ENCODE peak calls at places on chromosome 9, in eight cellular contexts. E, L, U, K, G, S, N and Z are unnamed samples.

GRCh38 chr9:135326141-135326540 is 153.4 kb upstream of the PPP1R26 start:
- DNase-seq in E (no peak), L (no peak), U (no peak), K (no peak), G (no peak), S (no peak), N (no peak), Z (no peak)

GRCh38 chr9:111438576-111439235 is 45.5 kb downstream of the ECPAS start:
- DNase-seq in E (peak), L (peak), U (no peak), K (no peak), G (no peak), S (no peak), N (peak), Z (no peak)

GRCh38 chr9:90423661-90424193 is 218.9 kb downstream of the DIRAS2 start:
- DNase-seq in E (no peak), L (no peak), U (no peak), K (no peak), G (no peak), S (peak), N (no peak), Z (no peak)

GRCh38 chr9:79221084-79221483 is 350.7 kb upstream of the TLE4 start:
- DNase-seq in E (peak), L (peak), U (no peak), K (peak), G (no peak), S (peak), N (peak), Z (peak)

GRCh38 chr9:133584167-133584558 is 25.0 kb downstream of the FAM163B start:
- DNase-seq in E (no peak), L (no peak), U (no peak), K (no peak), G (no peak), S (no peak), N (no peak), Z (no peak)

GRCh38 chr9:137366891-137367381 is 56.0 kb downstream of the EXD3 start:
- DNase-seq in E (no peak), L (no peak), U (no peak), K (no peak), G (no peak), S (no peak), N (no peak), Z (no peak)

GRCh38 chr9:137740311-137740710 is 121.5 kb downstream of the EHMT1 start:
- DNase-seq in E (peak), L (peak), U (no peak), K (no peak), G (peak), S (no peak), N (peak), Z (no peak)

GRCh38 chr9:4214506-4214905 is 85.4 kb downstream of the GLIS3 start:
- DNase-seq in E (no peak), L (peak), U (no peak), K (no peak), G (no peak), S (no peak), N (peak), Z (no peak)

GRCh38 chr9:127255692-127256091 is 8.9 kb upstream of the GARNL3 start:
- DNase-seq in E (no peak), L (no peak), U (no peak), K (no peak), G (no peak), S (no peak), N (no peak), Z (no peak)

GRCh38 chr9:29555452-29555851 is 1982.2 kb upstream of the C9orf72 start:
- DNase-seq in E (no peak), L (no peak), U (no peak), K (no peak), G (no peak), S (no peak), N (no peak), Z (no peak)

GRCh38 chr9:100731038-100731556 is 153.2 kb downstream of the CAVIN4 start:
- DNase-seq in E (no peak), L (no peak), U (no peak), K (no peak), G (no peak), S (no peak), N (no peak), Z (no peak)

GRCh38 chr9:37969130-37969529 is 65.2 kb upstream of the SLC25A51 start:
- DNase-seq in E (peak), L (no peak), U (no peak), K (no peak), G (peak), S (peak), N (peak), Z (no peak)

GRCh38 chr9:136662656-136663310 is at the start of gene EGFL7:
- DNase-seq in E (no peak), L (no peak), U (peak), K (no peak), G (peak), S (no peak), N (no peak), Z (no peak)

GRCh38 chr9:135248111-135248510 is 160.6 kb downstream of the OLFM1 start:
- DNase-seq in E (no peak), L (no peak), U (no peak), K (no peak), G (no peak), S (no peak), N (no peak), Z (no peak)

GRCh38 chr9:33029106-33029788 is 4.2 kb downstream of the DNAJA1 start:
- DNase-seq in E (peak), L (peak), U (no peak), K (peak), G (no peak), S (peak), N (peak), Z (no peak)

GRCh38 chr9:88530051-88530450 is 4.9 kb upstream of the NXNL2 start:
- DNase-seq in E (peak), L (peak), U (no peak), K (no peak), G (no peak), S (peak), N (peak), Z (peak)

GRCh38 chr9:99124534-99124933 is 19.6 kb downstream of the TGFBR1 start:
- DNase-seq in E (no peak), L (no peak), U (no peak), K (no peak), G (no peak), S (no peak), N (no peak), Z (no peak)

GRCh38 chr9:100084145-100084478 is 14.7 kb downstream of the ERP44 start:
- DNase-seq in E (no peak), L (no peak), U (no peak), K (no peak), G (no peak), S (no peak), N (no peak), Z (no peak)

GRCh38 chr9:98255064-98255577 is 328 bp downstream of the TBC1D2 start:
- DNase-seq in E (peak), L (peak), U (no peak), K (no peak), G (no peak), S (peak), N (peak), Z (no peak)

GRCh38 chr9:86408121-86408520 is 53.9 kb upstream of the TUT7 start:
- DNase-seq in E (peak), L (peak), U (no peak), K (peak), G (no peak), S (no peak), N (peak), Z (no peak)

GRCh38 chr9:91541744-91542143 is 118.1 kb upstream of the NFIL3 start:
- DNase-seq in E (peak), L (peak), U (no peak), K (no peak), G (no peak), S (no peak), N (no peak), Z (no peak)

GRCh38 chr9:10488937-10489336 is 123.9 kb downstream of the PTPRD start:
- DNase-seq in E (no peak), L (no peak), U (no peak), K (no peak), G (no peak), S (no peak), N (no peak), Z (no peak)

GRCh38 chr9:101736723-101737122 is 1.7 kb downstream of the GRIN3A start:
- DNase-seq in E (no peak), L (no peak), U (no peak), K (peak), G (peak), S (no peak), N (peak), Z (no peak)

GRCh38 chr9:91681461-91682305 is 258.1 kb upstream of the NFIL3 start:
- DNase-seq in E (peak), L (peak), U (peak), K (peak), G (peak), S (peak), N (peak), Z (no peak)

GRCh38 chr9:112711050-112711689 is 6.7 kb downstream of the INIP start:
- DNase-seq in E (peak), L (peak), U (no peak), K (peak), G (no peak), S (peak), N (peak), Z (no peak)

GRCh38 chr9:125966456-125966855 is 219.3 kb downstream of the PBX3 start:
- DNase-seq in E (peak), L (no peak), U (no peak), K (no peak), G (no peak), S (no peak), N (no peak), Z (no peak)

GRCh38 chr9:127458921-127459320 is 7.6 kb downstream of the LRSAM1 start:
- DNase-seq in E (no peak), L (no peak), U (no peak), K (no peak), G (peak), S (no peak), N (no peak), Z (no peak)

GRCh38 chr9:124934290-124934689 is 6.6 kb downstream of the GOLGA1 start:
- DNase-seq in E (peak), L (peak), U (no peak), K (no peak), G (no peak), S (no peak), N (peak), Z (no peak)
- TF ChIP-seq CTCF in E (no peak), L (no peak), U (no peak), K (no peak), G (no peak), S (no peak), N (no peak), Z (no peak)

DNA sequence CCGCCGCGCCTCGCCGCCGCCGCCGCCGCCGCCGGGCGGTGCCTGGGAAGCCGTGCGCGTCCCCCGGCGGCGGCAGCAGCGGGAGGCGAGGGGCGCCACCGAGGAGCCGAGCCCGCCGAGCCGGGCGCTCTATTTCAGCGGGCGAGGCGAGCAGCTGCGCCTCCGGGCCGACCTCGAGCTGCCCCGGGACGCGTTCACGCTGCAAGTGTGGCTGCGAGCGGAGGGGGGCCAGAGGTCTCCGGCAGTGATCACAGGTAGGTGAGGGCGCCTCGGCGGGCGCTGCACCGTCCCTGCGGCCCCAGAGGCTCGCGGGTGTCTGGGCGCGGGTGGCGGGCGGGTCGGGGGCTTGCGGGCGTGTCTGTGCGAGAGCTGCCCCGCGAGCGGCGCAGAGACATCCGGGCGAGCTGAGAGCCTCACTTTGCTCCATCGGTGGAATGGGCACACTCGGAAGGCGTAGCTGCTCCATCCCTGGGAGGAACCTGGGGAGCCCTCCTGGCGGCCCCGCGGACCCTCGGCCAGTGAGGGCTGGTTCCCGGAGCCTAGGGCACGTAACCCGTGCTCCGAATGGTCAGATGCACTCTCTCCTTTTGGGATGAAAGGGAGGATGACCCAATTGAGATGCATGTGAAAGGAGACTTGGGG is 864 bp downstream of the PAPPA start:
- DNase-seq in E (no peak), L (no peak), U (no peak), K (no peak), G (peak), S (no peak), N (no peak), Z (no peak)
- H3K4me3 ChIP-seq in E (peak), L (peak), U (peak), K (peak), G (peak), S (peak), N (peak), Z (peak)

DNA sequence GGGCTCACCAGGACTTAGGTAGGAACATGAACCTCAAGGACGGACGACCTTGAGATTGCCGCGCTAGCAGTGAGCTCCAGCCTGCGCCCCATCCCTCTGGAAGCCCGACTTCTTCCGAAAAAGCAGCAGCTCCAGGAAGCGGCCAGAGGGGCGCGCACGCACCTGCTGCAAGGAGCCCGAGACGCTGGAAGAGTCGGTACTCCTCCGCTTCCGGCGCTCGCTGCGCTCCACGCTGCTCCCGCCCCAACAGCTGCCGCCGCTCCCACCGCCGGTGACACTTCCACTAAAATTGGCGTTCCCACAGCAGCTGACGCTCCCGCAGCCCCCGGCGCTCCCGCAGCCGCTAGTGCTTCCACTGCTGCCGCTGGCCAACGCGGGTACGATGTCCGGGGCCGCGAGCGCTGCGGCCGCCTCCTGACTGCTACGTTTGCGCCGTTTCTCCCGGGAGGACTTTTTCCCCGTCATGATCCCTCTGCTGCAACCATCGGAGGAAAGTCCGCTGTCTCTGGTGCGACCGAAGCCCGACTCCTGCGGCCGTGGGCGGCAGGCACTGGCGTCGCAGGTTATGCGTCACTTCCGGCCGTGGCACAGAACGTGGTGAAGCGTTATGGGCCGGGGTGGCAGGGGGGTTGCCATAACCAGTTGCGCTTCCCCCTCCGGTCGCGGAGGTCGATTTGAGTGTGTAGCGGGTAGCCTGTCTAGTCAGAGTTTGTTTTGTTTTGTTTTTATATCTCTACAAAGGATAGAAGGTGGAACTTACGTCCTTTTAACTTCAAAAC is at the start of gene CAAP1:
- DNase-seq in E (peak), L (peak), U (peak), K (peak), G (peak), S (peak), N (peak), Z (peak)
- TF ChIP-seq CTCF in E (peak), L (peak), U (peak), K (peak), G (peak), S (peak), N (peak), Z (peak)

DNA sequence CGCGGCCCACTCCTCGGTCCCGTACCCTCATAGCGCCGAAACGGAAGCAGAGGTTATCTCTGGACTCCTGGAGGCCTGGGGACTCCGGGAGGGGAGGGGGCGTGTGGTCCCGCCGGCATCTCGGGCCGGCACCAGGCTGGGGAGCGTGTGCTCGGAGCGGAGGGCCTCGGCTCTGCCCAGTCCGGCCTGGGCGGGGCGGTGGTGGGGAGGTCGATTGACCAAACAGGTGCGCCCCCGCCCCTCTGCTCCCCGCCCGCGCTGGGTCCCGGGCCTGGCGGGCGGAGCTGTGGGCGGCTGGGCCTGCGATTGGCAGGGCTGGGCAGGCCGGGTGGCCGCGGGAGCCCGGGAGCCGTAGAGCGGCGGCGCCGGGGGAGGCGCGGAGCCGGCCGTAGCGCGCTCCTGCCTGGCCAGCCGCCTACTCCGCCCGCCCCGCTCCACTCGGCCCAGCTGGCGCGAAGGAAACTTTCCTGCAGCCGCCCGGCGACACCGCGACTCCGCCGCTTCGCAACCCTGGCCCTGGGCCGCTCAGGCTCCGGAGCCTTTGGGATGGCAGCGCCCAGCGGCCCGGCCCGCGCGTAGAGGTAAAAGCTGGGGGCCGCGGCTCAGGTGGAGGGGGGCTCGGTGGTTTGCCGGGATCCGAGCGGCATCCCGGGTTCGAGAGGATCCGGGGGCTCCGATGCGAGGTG is 52.1 kb upstream of the DAB2IP start:
- DNase-seq in E (peak), L (no peak), U (no peak), K (peak), G (peak), S (peak), N (no peak), Z (no peak)
- H3K4me3 ChIP-seq in E (peak), L (peak), U (peak), K (no peak), G (peak), S (peak), N (peak), Z (peak)

DNA sequence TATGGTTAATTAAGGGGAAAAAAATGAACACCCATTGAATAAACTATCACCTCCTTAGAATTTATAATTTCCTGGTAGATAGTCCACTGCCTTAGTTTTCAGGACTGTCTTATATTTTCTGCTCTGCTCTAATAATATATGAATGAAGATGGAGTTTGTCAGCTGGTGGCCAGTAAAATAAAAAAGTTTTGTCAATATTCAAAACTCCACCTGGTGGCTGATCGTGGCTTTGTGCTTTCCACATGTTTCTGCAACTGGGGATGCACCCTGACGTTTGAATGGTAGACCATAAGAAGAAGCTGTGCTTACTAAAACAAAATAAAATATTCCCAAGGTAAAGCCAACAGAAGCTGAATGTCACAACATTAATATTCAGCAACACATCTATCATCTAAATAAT is 286.6 kb upstream of the IZUMO3 start:
- DNase-seq in E (no peak), L (no peak), U (no peak), K (no peak), G (no peak), S (peak), N (peak), Z (no peak)
- TF ChIP-seq CTCF in E (no peak), L (no peak), U (peak), K (peak), G (no peak), S (no peak), N (peak), Z (peak)

GRCh38 chr9:130268521-130269131 is 3.1 kb downstream of the HMCN2 start:
- DNase-seq in E (no peak), L (no peak), U (no peak), K (no peak), G (no peak), S (no peak), N (no peak), Z (no peak)
- H3K4me3 ChIP-seq in E (no peak), L (no peak), U (no peak), K (no peak), G (peak), S (no peak), N (no peak), Z (no peak)